ENCODE peak calls at places on chromosome 21, in four cellular contexts. P, F, E and L are unnamed samples.
A peak's percentile ranks its signal among the peaks of the same experiment; 100 is the strongest.

GRCh38 chr21:36135391-36136094 is 664 bp downstream of the CBR3 start:
- DNase-seq in F (peak; percentile 83), P (peak; percentile 87), E (peak; percentile 78), L (peak; percentile 73)

GRCh38 chr21:42644223-42645208 is 8.9 kb upstream of the PDE9A start:
- DNase-seq in E (no peak), F (peak; percentile 73), P (peak; percentile 53), L (no peak)

GRCh38 chr21:36542312-36543101 is 62.6 kb upstream of the CLDN14 start:
- DNase-seq in F (no peak), E (no peak), P (no peak), L (no peak)

GRCh38 chr21:15210235-15210678 is 145.5 kb upstream of the NRIP1 start:
- DNase-seq in P (peak; percentile 77), F (no peak), E (no peak), L (peak; percentile 84)

GRCh38 chr21:26593800-26594199 is 20.7 kb upstream of the CYYR1 start:
- DNase-seq in E (no peak), P (no peak), F (no peak), L (no peak)

GRCh38 chr21:41370840-41371697 is 9.2 kb downstream of the MX2 start:
- DNase-seq in P (no peak), F (no peak), E (no peak), L (no peak)

GRCh38 chr21:38241029-38241740 is 15.6 kb upstream of the KCNJ15 start:
- DNase-seq in E (no peak), P (no peak), F (no peak), L (no peak)

GRCh38 chr21:38494688-38495087 is 3.6 kb downstream of the ERG start:
- DNase-seq in F (no peak), E (no peak), P (peak; percentile 77), L (no peak)

GRCh38 chr21:41653944-41654625 is 112.8 kb downstream of the RIPK4 start:
- DNase-seq in F (peak; percentile 50), P (no peak), E (no peak), L (no peak)

GRCh38 chr21:42616366-42617340 is 36.8 kb upstream of the PDE9A start:
- DNase-seq in P (peak; percentile 72), F (no peak), E (no peak), L (peak; percentile 69)

GRCh38 chr21:37829447-37829846 is 86.8 kb downstream of the KCNJ6 start:
- DNase-seq in P (no peak), E (peak; percentile 76), F (peak; percentile 70), L (no peak)

GRCh38 chr21:42405064-42406059 is 1.7 kb downstream of the UBASH3A start:
- DNase-seq in E (no peak), P (no peak), F (no peak), L (no peak)

GRCh38 chr21:26437326-26438009 is 135.6 kb downstream of the CYYR1 start:
- DNase-seq in E (no peak), F (no peak), P (no peak), L (no peak)

GRCh38 chr21:36487641-36488307 is 7.9 kb upstream of the CLDN14 start:
- DNase-seq in F (peak; percentile 64), P (no peak), E (peak; percentile 46), L (peak; percentile 75)

GRCh38 chr21:32350981-32351380 is 41.8 kb downstream of the URB1 start:
- DNase-seq in E (no peak), P (no peak), F (no peak), L (no peak)

GRCh38 chr21:32351428-32351827 is 41.4 kb downstream of the URB1 start:
- DNase-seq in P (no peak), F (no peak), E (no peak), L (no peak)

GRCh38 chr21:32350211-32350980 is 42.4 kb downstream of the URB1 start:
- DNase-seq in F (no peak), E (no peak), P (no peak), L (no peak)

GRCh38 chr21:32352556-32352955 is 40.3 kb downstream of the URB1 start:
- DNase-seq in E (no peak), F (no peak), P (no peak), L (no peak)

GRCh38 chr21:32353002-32353711 is 39.7 kb downstream of the URB1 start:
- DNase-seq in P (no peak), E (no peak), F (no peak), L (no peak)
- H3K36me3 ChIP-seq in P (peaks cover 60% of the 10 kb centered on the region), E (peaks cover 12% of the 10 kb centered on the region), F (peaks cover 73% of the 10 kb centered on the region), L (peaks cover 98% of the 10 kb centered on the region)

GRCh38 chr21:34131586-34131985 is 58.2 kb downstream of the MRPS6 start:
- DNase-seq in P (no peak), E (no peak), F (peak; percentile 15), L (no peak)

GRCh38 chr21:34128674-34129038 is 55.3 kb downstream of the MRPS6 start:
- DNase-seq in F (no peak), E (no peak), P (no peak), L (no peak)

GRCh38 chr21:34130598-34130985 is 57.2 kb downstream of the MRPS6 start:
- DNase-seq in P (no peak), F (no peak), E (no peak), L (no peak)

GRCh38 chr21:34129039-34129891 is 55.9 kb downstream of the MRPS6 start:
- DNase-seq in F (peak; percentile 92), P (no peak), E (peak; percentile 44), L (no peak)

GRCh38 chr21:34129971-34130597 is 56.7 kb downstream of the MRPS6 start:
- DNase-seq in E (no peak), P (no peak), F (peak; percentile 48), L (no peak)
- H3K4me3 ChIP-seq in E (no peak overlapping the region), P (peak overlapping the region; percentile 10), F (no peak overlapping the region), L (no peak overlapping the region)

GRCh38 chr21:44907966-44908364 is 12.7 kb downstream of the ITGB2 start:
- DNase-seq in P (no peak), F (no peak), E (no peak), L (no peak)
- H3K36me3 ChIP-seq in P (no peaks in the 10 kb centered on the region), F (no peaks in the 10 kb centered on the region), E (no peaks in the 10 kb centered on the region), L (no peaks in the 10 kb centered on the region)

DNA sequence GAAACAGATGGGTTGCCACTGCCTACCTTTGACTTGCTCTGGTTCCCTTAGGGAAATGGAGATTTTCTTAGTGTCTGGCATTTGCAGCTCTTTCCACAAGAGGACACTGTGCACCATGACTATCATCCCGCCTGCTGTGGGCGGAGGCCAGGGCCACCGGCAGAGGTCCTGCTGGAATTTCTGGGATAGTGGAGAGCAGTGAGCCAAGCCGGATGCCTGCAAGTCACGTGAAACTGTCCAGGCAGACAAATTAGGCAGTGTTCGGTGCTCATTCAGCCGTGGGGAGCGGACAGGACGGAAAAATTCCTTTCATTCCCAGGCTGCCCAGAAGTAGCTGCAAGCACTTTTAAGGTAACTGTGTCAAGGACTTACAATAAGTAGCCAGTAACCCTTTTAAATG is 43.4 kb downstream of the IGSF5 start:
- DNase-seq in E (peak; percentile 75), F (peak; percentile 12), P (peak; percentile 95), L (peak; percentile 71)
- H3K4me3 ChIP-seq in E (no peak overlapping the region), F (no peak overlapping the region), P (no peak overlapping the region), L (no peak overlapping the region)

DNA sequence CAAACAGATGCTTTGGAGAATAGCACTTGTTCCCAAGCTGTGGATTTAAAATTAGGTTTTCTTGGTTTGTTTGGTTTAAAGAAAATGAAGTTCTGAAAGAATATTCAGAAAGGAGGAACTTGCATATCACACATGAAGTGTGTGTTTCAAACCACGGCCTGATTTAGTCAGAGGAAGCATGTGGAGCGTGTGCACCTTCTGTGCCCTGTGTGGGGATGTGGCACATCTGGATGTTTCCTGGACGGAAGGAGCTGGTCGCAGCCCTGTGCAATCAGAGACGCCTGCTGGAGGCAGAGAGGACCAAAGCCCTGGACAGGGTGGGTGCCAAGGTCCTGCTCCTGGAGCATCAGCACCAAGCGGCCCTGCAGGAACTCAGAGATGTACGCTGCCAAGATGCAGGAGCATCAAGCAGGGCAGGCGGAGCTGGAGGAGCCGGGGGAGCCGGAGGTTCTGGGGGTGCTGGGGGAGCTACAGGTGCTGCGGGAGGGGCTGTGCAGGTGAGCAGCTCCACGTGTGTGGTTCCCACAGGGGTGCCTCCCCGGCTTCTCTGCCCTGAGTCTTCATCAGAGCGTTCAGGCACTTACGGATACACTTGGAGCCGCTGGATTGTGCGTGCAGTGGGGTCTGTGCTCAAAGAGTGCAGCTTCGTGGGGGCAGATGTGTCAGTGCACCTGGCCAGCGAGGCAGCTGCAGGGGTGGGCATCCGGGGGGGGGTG is 45.7 kb downstream of the PCNT start:
- DNase-seq in P (no peak), F (no peak), E (no peak), L (peak; percentile 51)
- H3K36me3 ChIP-seq in P (peaks cover 16% of the 10 kb centered on the region), F (peaks cover 37% of the 10 kb centered on the region), E (no peaks in the 10 kb centered on the region), L (peaks cover 35% of the 10 kb centered on the region)

DNA sequence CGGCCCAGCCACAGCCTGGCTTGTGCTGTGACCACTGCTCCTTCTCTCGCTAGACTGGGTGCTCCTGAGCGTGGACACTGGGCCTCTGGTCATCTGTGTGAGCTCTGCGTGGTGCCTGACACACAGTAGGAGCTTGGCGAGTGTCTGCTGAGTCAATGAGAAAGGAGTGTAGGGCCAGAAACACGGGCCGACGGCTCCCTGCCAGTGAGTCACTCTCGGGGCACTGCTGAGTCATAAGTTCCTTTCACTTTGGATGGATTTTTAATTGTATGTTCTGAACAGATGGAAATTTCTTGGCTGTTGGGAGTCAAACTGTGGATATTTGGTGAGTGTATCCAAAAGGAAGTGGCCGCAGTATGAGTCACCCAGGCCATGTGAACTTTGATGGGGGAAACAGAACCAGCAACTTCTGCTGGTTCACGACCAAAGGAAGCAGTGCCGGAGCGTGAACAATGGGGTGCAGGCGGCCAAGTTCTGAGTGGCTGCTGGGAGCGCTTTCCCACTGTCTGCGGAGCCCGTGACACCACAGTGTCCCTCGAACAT is 41.0 kb upstream of the COL18A1 start:
- DNase-seq in E (peak; percentile 53), P (peak; percentile 95), F (peak; percentile 99), L (peak; percentile 86)
- H3K4me3 ChIP-seq in E (no peak overlapping the region), P (no peak overlapping the region), F (no peak overlapping the region), L (no peak overlapping the region)

GRCh38 chr21:28979092-28979491 is 13.6 kb downstream of the LTN1 start:
- DNase-seq in E (no peak), P (no peak), F (no peak), L (no peak)
- H3K36me3 ChIP-seq in E (peaks cover 7% of the 10 kb centered on the region), P (peaks cover 19% of the 10 kb centered on the region), F (peaks cover 22% of the 10 kb centered on the region), L (peaks cover 90% of the 10 kb centered on the region)

GRCh38 chr21:31908106-31909031 is 35.5 kb downstream of the HUNK start:
- DNase-seq in P (peak; percentile 83), E (peak; percentile 67), F (peak; percentile 84), L (no peak)
- H3K4me3 ChIP-seq in P (no peak overlapping the region), E (no peak overlapping the region), F (no peak overlapping the region), L (no peak overlapping the region)

GRCh38 chr21:32347887-32348450 is 44.8 kb downstream of the URB1 start:
- DNase-seq in P (no peak), F (no peak), E (peak; percentile 53), L (no peak)

GRCh38 chr21:32349333-32349944 is 43.4 kb downstream of the URB1 start:
- DNase-seq in E (no peak), P (no peak), F (no peak), L (no peak)

GRCh38 chr21:32347351-32347750 is 45.5 kb downstream of the URB1 start:
- DNase-seq in E (no peak), P (no peak), F (no peak), L (no peak)

GRCh38 chr21:32348604-32349332 is 44.0 kb downstream of the URB1 start:
- DNase-seq in E (peak; percentile 31), P (no peak), F (no peak), L (no peak)

DNA sequence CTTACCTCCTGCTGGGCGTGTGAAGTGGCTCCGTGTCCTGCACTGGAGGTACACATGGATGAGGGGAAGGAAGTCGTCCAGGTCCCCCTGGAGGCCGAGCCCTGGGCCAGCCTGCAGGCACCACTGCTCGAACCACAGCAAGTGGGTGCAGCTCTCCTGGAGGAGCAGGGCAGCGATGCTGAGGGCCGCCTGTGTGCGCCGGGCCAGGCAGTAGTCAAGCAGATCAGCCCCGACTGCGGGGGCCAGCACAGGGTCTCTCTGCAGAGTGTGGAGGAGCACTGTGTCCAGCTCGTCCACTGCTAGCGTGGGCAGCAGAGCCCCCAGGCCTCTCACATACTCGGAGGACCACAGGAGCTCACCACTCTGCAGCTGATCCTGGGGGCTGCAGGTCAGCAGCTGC is 45.9 kb downstream of the URB1 start:
- DNase-seq in F (no peak), E (no peak), P (no peak), L (no peak)
- H3K36me3 ChIP-seq in F (peaks cover 72% of the 10 kb centered on the region), E (peaks cover 18% of the 10 kb centered on the region), P (peaks cover 52% of the 10 kb centered on the region), L (peaks cover 95% of the 10 kb centered on the region)